ENCODE peak calls at places on chromosomes 13 and 19, in seven cellular contexts. One of them, this sample, is unnamed.

GRCh38 chr19:1824252-1824622 is 12.2 kb upstream of the ATP8B3 start:
- DNase-seq in NCI-H510A treated with DMSO at 0.1 percent for 48 hours: no peak
- DNase-seq in progenitor cell of endocrine pancreas: no peak
- DNase-seq in H9: no peak
- DNase-seq in skeletal muscle cell: no peak
- DNase-seq in bronchial epithelial cell: no peak
- DNase-seq in stimulated activated CD4-positive, alpha-beta T cell treated with anti-CD3 and anti-CD28 coated beads, Interleukin-12 subunit alpha, Interleukin-12 subunit beta, amount 100 ng/mL, for 4 hours: no peak
- DNase-seq in this sample: no peak

GRCh38 chr13:33610471-33611015 is 207.4 kb upstream of the RFC3 start:
- DNase-seq in skeletal muscle cell: no peak
- DNase-seq in stimulated activated CD4-positive, alpha-beta T cell treated with anti-CD3 and anti-CD28 coated beads, Interleukin-12 subunit alpha, Interleukin-12 subunit beta, amount 100 ng/mL, for 4 hours: peak; percentile 37
- DNase-seq in NCI-H510A treated with DMSO at 0.1 percent for 48 hours: no peak
- DNase-seq in bronchial epithelial cell: no peak
- DNase-seq in progenitor cell of endocrine pancreas: no peak
- DNase-seq in H9: peak; percentile 84
- DNase-seq in this sample: no peak

GRCh38 chr13:51557423-51557822 is 26.8 kb upstream of the WDFY2 start:
- DNase-seq in H9: no peak
- DNase-seq in skeletal muscle cell: no peak
- DNase-seq in NCI-H510A treated with DMSO at 0.1 percent for 48 hours: no peak
- DNase-seq in progenitor cell of endocrine pancreas: no peak
- DNase-seq in stimulated activated CD4-positive, alpha-beta T cell treated with anti-CD3 and anti-CD28 coated beads, Interleukin-12 subunit alpha, Interleukin-12 subunit beta, amount 100 ng/mL, for 4 hours: no peak
- DNase-seq in bronchial epithelial cell: no peak
- DNase-seq in this sample: no peak

GRCh38 chr19:40801449-40802299 is 2.7 kb downstream of the EGLN2 start:
- DNase-seq in H9: no peak
- DNase-seq in NCI-H510A treated with DMSO at 0.1 percent for 48 hours: no peak
- DNase-seq in stimulated activated CD4-positive, alpha-beta T cell treated with anti-CD3 and anti-CD28 coated beads, Interleukin-12 subunit alpha, Interleukin-12 subunit beta, amount 100 ng/mL, for 4 hours: no peak
- DNase-seq in progenitor cell of endocrine pancreas: no peak
- DNase-seq in skeletal muscle cell: no peak
- DNase-seq in bronchial epithelial cell: no peak
- DNase-seq in this sample: no peak

GRCh38 chr13:73000027-73000674 is 58.7 kb upstream of the KLF5 start:
- DNase-seq in H9: no peak
- DNase-seq in progenitor cell of endocrine pancreas: no peak
- DNase-seq in stimulated activated CD4-positive, alpha-beta T cell treated with anti-CD3 and anti-CD28 coated beads, Interleukin-12 subunit alpha, Interleukin-12 subunit beta, amount 100 ng/mL, for 4 hours: no peak
- DNase-seq in bronchial epithelial cell: peak; percentile 79
- DNase-seq in skeletal muscle cell: no peak
- DNase-seq in NCI-H510A treated with DMSO at 0.1 percent for 48 hours: peak; percentile 11
- DNase-seq in this sample: peak; percentile 20

GRCh38 chr19:39937094-39937493 is 2.7 kb upstream of the FCGBP start:
- DNase-seq in progenitor cell of endocrine pancreas: no peak
- DNase-seq in stimulated activated CD4-positive, alpha-beta T cell treated with anti-CD3 and anti-CD28 coated beads, Interleukin-12 subunit alpha, Interleukin-12 subunit beta, amount 100 ng/mL, for 4 hours: peak; percentile 19
- DNase-seq in bronchial epithelial cell: no peak
- DNase-seq in NCI-H510A treated with DMSO at 0.1 percent for 48 hours: no peak
- DNase-seq in H9: no peak
- DNase-seq in skeletal muscle cell: no peak
- DNase-seq in this sample: no peak

GRCh38 chr13:25085125-25085742 is 10.7 kb upstream of the PABPC3 start:
- DNase-seq in NCI-H510A treated with DMSO at 0.1 percent for 48 hours: peak; percentile 23
- DNase-seq in progenitor cell of endocrine pancreas: no peak
- DNase-seq in H9: peak; percentile 54
- DNase-seq in stimulated activated CD4-positive, alpha-beta T cell treated with anti-CD3 and anti-CD28 coated beads, Interleukin-12 subunit alpha, Interleukin-12 subunit beta, amount 100 ng/mL, for 4 hours: no peak
- DNase-seq in bronchial epithelial cell: peak; percentile 43
- DNase-seq in skeletal muscle cell: peak; percentile 5
- DNase-seq in this sample: peak; percentile 13

GRCh38 chr19:38952395-38953165 is 21.8 kb downstream of the MRPS12 start:
- DNase-seq in H9: peak; percentile 50
- DNase-seq in progenitor cell of endocrine pancreas: no peak
- DNase-seq in bronchial epithelial cell: peak; percentile 40
- DNase-seq in skeletal muscle cell: no peak
- DNase-seq in stimulated activated CD4-positive, alpha-beta T cell treated with anti-CD3 and anti-CD28 coated beads, Interleukin-12 subunit alpha, Interleukin-12 subunit beta, amount 100 ng/mL, for 4 hours: no peak
- DNase-seq in NCI-H510A treated with DMSO at 0.1 percent for 48 hours: no peak
- DNase-seq in this sample: no peak

GRCh38 chr19:4577020-4577782 is 17.7 kb upstream of the SEMA6B start:
- DNase-seq in bronchial epithelial cell: no peak
- DNase-seq in skeletal muscle cell: no peak
- DNase-seq in stimulated activated CD4-positive, alpha-beta T cell treated with anti-CD3 and anti-CD28 coated beads, Interleukin-12 subunit alpha, Interleukin-12 subunit beta, amount 100 ng/mL, for 4 hours: no peak
- DNase-seq in H9: peak; percentile 57
- DNase-seq in NCI-H510A treated with DMSO at 0.1 percent for 48 hours: no peak
- DNase-seq in progenitor cell of endocrine pancreas: no peak
- DNase-seq in this sample: no peak

GRCh38 chr19:2575734-2576481 is 100.0 kb downstream of the GADD45B start:
- DNase-seq in H9: no peak
- DNase-seq in NCI-H510A treated with DMSO at 0.1 percent for 48 hours: no peak
- DNase-seq in progenitor cell of endocrine pancreas: no peak
- DNase-seq in skeletal muscle cell: peak; percentile 91
- DNase-seq in bronchial epithelial cell: no peak
- DNase-seq in stimulated activated CD4-positive, alpha-beta T cell treated with anti-CD3 and anti-CD28 coated beads, Interleukin-12 subunit alpha, Interleukin-12 subunit beta, amount 100 ng/mL, for 4 hours: no peak
- DNase-seq in this sample: no peak

GRCh38 chr13:53694814-53695533 is 666.4 kb downstream of the OLFM4 start:
- DNase-seq in NCI-H510A treated with DMSO at 0.1 percent for 48 hours: no peak
- DNase-seq in skeletal muscle cell: no peak
- DNase-seq in H9: peak; percentile 28
- DNase-seq in bronchial epithelial cell: no peak
- DNase-seq in stimulated activated CD4-positive, alpha-beta T cell treated with anti-CD3 and anti-CD28 coated beads, Interleukin-12 subunit alpha, Interleukin-12 subunit beta, amount 100 ng/mL, for 4 hours: no peak
- DNase-seq in progenitor cell of endocrine pancreas: no peak
- DNase-seq in this sample: no peak

GRCh38 chr19:50427997-50428425 is 4.7 kb upstream of the MYBPC2 start:
- DNase-seq in bronchial epithelial cell: peak; percentile 30
- DNase-seq in skeletal muscle cell: peak; percentile 44
- DNase-seq in NCI-H510A treated with DMSO at 0.1 percent for 48 hours: no peak
- DNase-seq in stimulated activated CD4-positive, alpha-beta T cell treated with anti-CD3 and anti-CD28 coated beads, Interleukin-12 subunit alpha, Interleukin-12 subunit beta, amount 100 ng/mL, for 4 hours: peak; percentile 37
- DNase-seq in H9: peak; percentile 85
- DNase-seq in progenitor cell of endocrine pancreas: peak; percentile 42
- DNase-seq in this sample: peak; percentile 49

GRCh38 chr19:15488489-15489226 is 9.4 kb upstream of the PGLYRP2 start:
- DNase-seq in skeletal muscle cell: no peak
- DNase-seq in bronchial epithelial cell: no peak
- DNase-seq in stimulated activated CD4-positive, alpha-beta T cell treated with anti-CD3 and anti-CD28 coated beads, Interleukin-12 subunit alpha, Interleukin-12 subunit beta, amount 100 ng/mL, for 4 hours: no peak
- DNase-seq in progenitor cell of endocrine pancreas: no peak
- DNase-seq in NCI-H510A treated with DMSO at 0.1 percent for 48 hours: no peak
- DNase-seq in H9: no peak
- DNase-seq in this sample: no peak

GRCh38 chr13:52782486-52783448 is 43.1 kb upstream of the CNMD start:
- DNase-seq in bronchial epithelial cell: no peak
- DNase-seq in H9: no peak
- DNase-seq in NCI-H510A treated with DMSO at 0.1 percent for 48 hours: no peak
- DNase-seq in stimulated activated CD4-positive, alpha-beta T cell treated with anti-CD3 and anti-CD28 coated beads, Interleukin-12 subunit alpha, Interleukin-12 subunit beta, amount 100 ng/mL, for 4 hours: no peak
- DNase-seq in progenitor cell of endocrine pancreas: no peak
- DNase-seq in skeletal muscle cell: no peak
- DNase-seq in this sample: no peak

GRCh38 chr13:78326608-78327007 is 276.7 kb downstream of the POU4F1 start:
- DNase-seq in NCI-H510A treated with DMSO at 0.1 percent for 48 hours: no peak
- DNase-seq in bronchial epithelial cell: peak; percentile 54
- DNase-seq in skeletal muscle cell: no peak
- DNase-seq in progenitor cell of endocrine pancreas: no peak
- DNase-seq in stimulated activated CD4-positive, alpha-beta T cell treated with anti-CD3 and anti-CD28 coated beads, Interleukin-12 subunit alpha, Interleukin-12 subunit beta, amount 100 ng/mL, for 4 hours: no peak
- DNase-seq in H9: no peak
- DNase-seq in this sample: peak; percentile 19

GRCh38 chr13:100825551-100825950 is 151.0 kb upstream of the TMTC4 start:
- DNase-seq in stimulated activated CD4-positive, alpha-beta T cell treated with anti-CD3 and anti-CD28 coated beads, Interleukin-12 subunit alpha, Interleukin-12 subunit beta, amount 100 ng/mL, for 4 hours: no peak
- DNase-seq in NCI-H510A treated with DMSO at 0.1 percent for 48 hours: no peak
- DNase-seq in progenitor cell of endocrine pancreas: no peak
- DNase-seq in bronchial epithelial cell: peak; percentile 30
- DNase-seq in H9: no peak
- DNase-seq in skeletal muscle cell: peak; percentile 63
- DNase-seq in this sample: no peak

GRCh38 chr13:99353836-99354235 is 46.6 kb upstream of the GPR183 start:
- DNase-seq in progenitor cell of endocrine pancreas: no peak
- DNase-seq in bronchial epithelial cell: no peak
- DNase-seq in skeletal muscle cell: no peak
- DNase-seq in stimulated activated CD4-positive, alpha-beta T cell treated with anti-CD3 and anti-CD28 coated beads, Interleukin-12 subunit alpha, Interleukin-12 subunit beta, amount 100 ng/mL, for 4 hours: no peak
- DNase-seq in H9: no peak
- DNase-seq in NCI-H510A treated with DMSO at 0.1 percent for 48 hours: no peak
- DNase-seq in this sample: peak; percentile 11

GRCh38 chr13:21837841-21838551 is 167.1 kb downstream of the FGF9 start:
- DNase-seq in skeletal muscle cell: no peak
- DNase-seq in H9: no peak
- DNase-seq in stimulated activated CD4-positive, alpha-beta T cell treated with anti-CD3 and anti-CD28 coated beads, Interleukin-12 subunit alpha, Interleukin-12 subunit beta, amount 100 ng/mL, for 4 hours: no peak
- DNase-seq in bronchial epithelial cell: no peak
- DNase-seq in progenitor cell of endocrine pancreas: no peak
- DNase-seq in NCI-H510A treated with DMSO at 0.1 percent for 48 hours: no peak
- DNase-seq in this sample: no peak

GRCh38 chr19:35249848-35250711 is 1.3 kb downstream of the LSR start:
- DNase-seq in H9: peak; percentile 24
- DNase-seq in skeletal muscle cell: no peak
- DNase-seq in stimulated activated CD4-positive, alpha-beta T cell treated with anti-CD3 and anti-CD28 coated beads, Interleukin-12 subunit alpha, Interleukin-12 subunit beta, amount 100 ng/mL, for 4 hours: no peak
- DNase-seq in NCI-H510A treated with DMSO at 0.1 percent for 48 hours: no peak
- DNase-seq in bronchial epithelial cell: no peak
- DNase-seq in progenitor cell of endocrine pancreas: no peak
- DNase-seq in this sample: no peak

GRCh38 chr19:3516675-3517207 is 10.6 kb downstream of the FZR1 start:
- DNase-seq in bronchial epithelial cell: no peak
- DNase-seq in H9: no peak
- DNase-seq in progenitor cell of endocrine pancreas: no peak
- DNase-seq in NCI-H510A treated with DMSO at 0.1 percent for 48 hours: peak; percentile 75
- DNase-seq in skeletal muscle cell: no peak
- DNase-seq in stimulated activated CD4-positive, alpha-beta T cell treated with anti-CD3 and anti-CD28 coated beads, Interleukin-12 subunit alpha, Interleukin-12 subunit beta, amount 100 ng/mL, for 4 hours: no peak
- DNase-seq in this sample: no peak

GRCh38 chr13:32639502-32640105 is 53.4 kb downstream of the PDS5B start:
- DNase-seq in skeletal muscle cell: peak; percentile 26
- DNase-seq in bronchial epithelial cell: peak; percentile 57
- DNase-seq in H9: no peak
- DNase-seq in stimulated activated CD4-positive, alpha-beta T cell treated with anti-CD3 and anti-CD28 coated beads, Interleukin-12 subunit alpha, Interleukin-12 subunit beta, amount 100 ng/mL, for 4 hours: peak; percentile 9
- DNase-seq in progenitor cell of endocrine pancreas: no peak
- DNase-seq in NCI-H510A treated with DMSO at 0.1 percent for 48 hours: peak; percentile 6
- DNase-seq in this sample: peak; percentile 38

GRCh38 chr13:114077938-114078335 is 54.5 kb downstream of the RASA3 start:
- DNase-seq in H9: no peak
- DNase-seq in progenitor cell of endocrine pancreas: no peak
- DNase-seq in stimulated activated CD4-positive, alpha-beta T cell treated with anti-CD3 and anti-CD28 coated beads, Interleukin-12 subunit alpha, Interleukin-12 subunit beta, amount 100 ng/mL, for 4 hours: no peak
- DNase-seq in bronchial epithelial cell: no peak
- DNase-seq in skeletal muscle cell: peak; percentile 43
- DNase-seq in NCI-H510A treated with DMSO at 0.1 percent for 48 hours: no peak
- DNase-seq in this sample: no peak

GRCh38 chr13:111639994-111640393 is 319.6 kb downstream of the TEX29 start:
- DNase-seq in skeletal muscle cell: no peak
- DNase-seq in NCI-H510A treated with DMSO at 0.1 percent for 48 hours: peak; percentile 12
- DNase-seq in stimulated activated CD4-positive, alpha-beta T cell treated with anti-CD3 and anti-CD28 coated beads, Interleukin-12 subunit alpha, Interleukin-12 subunit beta, amount 100 ng/mL, for 4 hours: no peak
- DNase-seq in H9: peak; percentile 21
- DNase-seq in progenitor cell of endocrine pancreas: no peak
- DNase-seq in bronchial epithelial cell: no peak
- DNase-seq in this sample: no peak

GRCh38 chr19:4298772-4299550 is 3.2 kb downstream of the TMIGD2 start:
- DNase-seq in H9: no peak
- DNase-seq in NCI-H510A treated with DMSO at 0.1 percent for 48 hours: no peak
- DNase-seq in bronchial epithelial cell: no peak
- DNase-seq in skeletal muscle cell: no peak
- DNase-seq in stimulated activated CD4-positive, alpha-beta T cell treated with anti-CD3 and anti-CD28 coated beads, Interleukin-12 subunit alpha, Interleukin-12 subunit beta, amount 100 ng/mL, for 4 hours: no peak
- DNase-seq in progenitor cell of endocrine pancreas: no peak
- DNase-seq in this sample: no peak

GRCh38 chr13:47639716-47640447 is 361.2 kb downstream of the SUCLA2 start:
- DNase-seq in stimulated activated CD4-positive, alpha-beta T cell treated with anti-CD3 and anti-CD28 coated beads, Interleukin-12 subunit alpha, Interleukin-12 subunit beta, amount 100 ng/mL, for 4 hours: no peak
- DNase-seq in H9: no peak
- DNase-seq in bronchial epithelial cell: no peak
- DNase-seq in skeletal muscle cell: no peak
- DNase-seq in NCI-H510A treated with DMSO at 0.1 percent for 48 hours: no peak
- DNase-seq in progenitor cell of endocrine pancreas: no peak
- DNase-seq in this sample: no peak

GRCh38 chr19:17610384-17610783 is 54.9 kb downstream of the COLGALT1 start:
- DNase-seq in H9: no peak
- DNase-seq in progenitor cell of endocrine pancreas: no peak
- DNase-seq in NCI-H510A treated with DMSO at 0.1 percent for 48 hours: no peak
- DNase-seq in bronchial epithelial cell: peak; percentile 17
- DNase-seq in skeletal muscle cell: no peak
- DNase-seq in stimulated activated CD4-positive, alpha-beta T cell treated with anti-CD3 and anti-CD28 coated beads, Interleukin-12 subunit alpha, Interleukin-12 subunit beta, amount 100 ng/mL, for 4 hours: no peak
- DNase-seq in this sample: no peak

GRCh38 chr19:17327068-17327653 is 7.5 kb downstream of the ANO8 start:
- DNase-seq in progenitor cell of endocrine pancreas: no peak
- DNase-seq in stimulated activated CD4-positive, alpha-beta T cell treated with anti-CD3 and anti-CD28 coated beads, Interleukin-12 subunit alpha, Interleukin-12 subunit beta, amount 100 ng/mL, for 4 hours: no peak
- DNase-seq in NCI-H510A treated with DMSO at 0.1 percent for 48 hours: no peak
- DNase-seq in H9: no peak
- DNase-seq in skeletal muscle cell: no peak
- DNase-seq in bronchial epithelial cell: no peak
- DNase-seq in this sample: no peak